ENCODE peak calls at places on chromosomes 5 and 9, in six cellular contexts. Z is GM23248, O is astrocyte, D is GM23338, I is neural progenitor cell, S is fibroblast of lung. E is an unnamed sample.

GRCh38 chr5:15384176-15384575 is 115.8 kb upstream of the FBXL7 start:
- DNase-seq in O (no peak), I (no peak), Z (no peak), D (no peak), S (no peak), E (no peak)

GRCh38 chr9:125586173-125586512 is 120.9 kb downstream of the MAPKAP1 start:
- DNase-seq in O (no peak), D (no peak), I (no peak), S (no peak), Z (no peak), E (no peak)

GRCh38 chr5:121273818-121274433 is 577.8 kb upstream of the FTMT start:
- DNase-seq in D (no peak), O (peak), I (no peak), Z (peak), S (peak), E (peak)

GRCh38 chr9:5453004-5453403 is 2.7 kb downstream of the CD274 start:
- DNase-seq in I (no peak), Z (no peak), D (no peak), O (peak), S (no peak), E (no peak)

GRCh38 chr5:34722183-34722582 is 66.1 kb downstream of the RAI14 start:
- DNase-seq in Z (no peak), D (no peak), I (no peak), O (no peak), S (no peak), E (no peak)

GRCh38 chr5:83340511-83340918 is 131.0 kb upstream of the VCAN start:
- DNase-seq in D (no peak), S (no peak), Z (peak), O (no peak), I (no peak), E (no peak)

GRCh38 chr5:120703923-120704445 is 239.9 kb downstream of the PRR16 start:
- DNase-seq in Z (no peak), I (peak), S (no peak), O (no peak), D (peak), E (no peak)

GRCh38 chr5:96327728-96328127 is 105.3 kb downstream of the PCSK1 start:
- DNase-seq in O (no peak), D (no peak), Z (peak), I (no peak), S (no peak), E (no peak)

GRCh38 chr9:3569529-3569928 is 43.7 kb upstream of the RFX3 start:
- DNase-seq in I (no peak), Z (no peak), O (no peak), D (no peak), S (no peak), E (no peak)

GRCh38 chr5:98742395-98743073 is 30.9 kb upstream of the RGMB start:
- DNase-seq in D (peak), O (no peak), I (peak), S (no peak), Z (no peak), E (no peak)

GRCh38 chr5:135295852-135296251 is 103.2 kb downstream of the MACROH2A1 start:
- DNase-seq in Z (no peak), O (no peak), S (no peak), I (no peak), D (no peak), E (no peak)

GRCh38 chr5:135294793-135295192 is 104.2 kb downstream of the MACROH2A1 start:
- DNase-seq in O (no peak), D (no peak), Z (no peak), S (no peak), I (no peak), E (no peak)

DNA sequence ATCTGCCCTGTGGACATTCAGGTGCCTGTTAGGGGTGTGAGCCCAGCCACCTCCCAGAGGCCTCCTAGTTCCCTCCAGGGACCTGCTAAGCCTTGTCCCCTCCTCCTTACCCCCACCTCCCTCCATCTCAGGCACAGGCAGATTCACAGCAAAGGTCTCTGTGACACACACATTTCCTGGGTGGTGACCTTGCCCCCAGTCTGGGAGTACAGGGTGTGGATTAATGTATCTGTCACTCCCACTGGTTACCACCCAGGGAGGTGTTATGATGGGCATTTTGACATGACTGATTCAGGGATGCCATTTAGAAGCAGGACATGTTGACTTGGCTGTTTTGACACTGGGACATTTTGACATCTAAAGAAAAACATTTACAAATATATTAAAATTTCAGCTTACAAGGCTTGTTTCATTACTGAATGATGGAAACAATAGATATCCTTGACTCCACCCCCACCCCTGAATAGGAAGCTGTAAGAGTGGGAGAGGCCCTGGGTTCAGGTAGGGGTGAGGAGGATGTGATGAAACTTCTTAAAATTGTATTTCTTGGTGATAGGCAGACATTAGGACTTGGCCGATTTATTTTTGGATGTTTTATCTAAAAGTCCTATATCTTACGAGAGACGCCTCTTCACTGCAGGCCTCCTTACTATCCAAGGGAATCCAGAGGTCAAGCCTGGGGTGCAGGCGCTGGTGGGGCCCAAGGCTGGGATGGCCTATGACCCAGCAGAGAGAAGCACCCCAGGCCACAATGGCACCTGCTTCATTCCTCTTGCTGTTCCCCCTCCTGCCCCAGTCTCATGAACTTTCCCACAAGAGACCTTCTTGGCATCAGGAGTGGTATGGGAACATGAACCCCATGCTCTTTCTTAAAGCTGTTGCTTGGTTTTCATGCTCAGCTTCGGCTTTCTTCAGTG is 101.9 kb downstream of the MACROH2A1 start:
- DNase-seq in D (no peak), S (no peak), I (no peak), Z (no peak), O (no peak), E (no peak)
- H2AFZ ChIP-seq in D (no peak), S (no peak), I (no peak), Z (no peak), O (no peak), E (no peak)

GRCh38 chr5:143511736-143512135 is 108.2 kb upstream of the NR3C1 start:
- DNase-seq in Z (peak), S (no peak), I (no peak), O (no peak), D (no peak), E (no peak)

GRCh38 chr5:143505934-143506333 is 102.4 kb upstream of the NR3C1 start:
- DNase-seq in I (no peak), D (no peak), Z (no peak), S (no peak), O (no peak), E (no peak)

GRCh38 chr5:143505354-143505753 is 101.9 kb upstream of the NR3C1 start:
- DNase-seq in Z (no peak), D (no peak), O (no peak), S (no peak), I (no peak), E (no peak)

GRCh38 chr5:143509758-143510221 is 106.3 kb upstream of the NR3C1 start:
- DNase-seq in S (no peak), I (no peak), D (no peak), Z (no peak), O (no peak), E (no peak)

DNA sequence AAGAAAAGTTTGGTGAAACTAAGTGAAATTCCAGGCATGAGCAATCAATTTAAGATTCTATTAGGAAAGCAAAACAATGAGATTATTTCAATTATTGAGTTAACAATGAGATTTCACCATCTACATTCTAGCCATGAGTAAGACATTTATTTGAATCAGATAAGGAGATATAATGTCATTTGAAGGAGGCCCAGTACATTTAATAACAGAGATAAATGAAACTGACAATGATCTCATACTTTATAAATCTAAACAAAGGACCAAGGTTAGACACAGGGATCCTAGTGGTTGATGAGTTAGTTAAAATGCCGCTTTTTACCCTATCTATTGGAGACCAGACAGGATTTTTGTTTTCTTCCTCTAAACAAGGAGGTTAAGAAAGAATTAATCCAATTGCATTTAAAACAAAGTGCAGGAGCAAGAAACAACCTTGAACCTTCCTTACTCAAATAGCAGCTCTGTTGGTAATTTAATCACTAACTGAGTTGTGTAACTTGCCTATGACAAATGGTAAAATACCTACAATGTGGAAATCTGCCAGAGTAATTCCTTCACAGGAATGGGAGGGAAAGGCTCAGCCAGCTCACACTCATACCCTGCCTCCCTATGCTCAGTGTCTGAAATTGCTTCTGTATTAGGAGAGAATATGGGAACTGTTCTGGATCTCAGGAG is 103.5 kb upstream of the NR3C1 start:
- DNase-seq in D (no peak), I (no peak), Z (peak), S (peak), O (peak), E (peak)
- H2AFZ ChIP-seq in D (no peak), I (peak), Z (peak), S (no peak), O (peak), E (peak)

GRCh38 chr5:131209506-131210191 is 38.9 kb downstream of the LYRM7 start:
- DNase-seq in I (peak), D (peak), Z (no peak), S (no peak), O (no peak), E (no peak)
- H2AFZ ChIP-seq in I (no peak), D (peak), Z (no peak), S (no peak), O (no peak), E (no peak)

GRCh38 chr9:134861586-134862334 is 18.9 kb upstream of the FCN2 start:
- DNase-seq in Z (no peak), O (no peak), I (no peak), S (peak), D (no peak), E (no peak)
- H2AFZ ChIP-seq in Z (no peak), O (no peak), I (no peak), S (no peak), D (no peak), E (no peak)